ENCODE peak calls at places on chromosomes 11 and 22, in ten cellular contexts. One of them, this sample, is unnamed.

GRCh38 chr11:72624496-72625201 is 49.6 kb downstream of the PDE2A start:
- DNase-seq in left ventricle myocardium inferior: peak
- DNase-seq in fibroblast of pulmonary artery: no peak
- DNase-seq in endodermal cell: no peak
- DNase-seq in heart left ventricle: peak
- DNase-seq in uterus: peak
- DNase-seq in mucosa of descending colon: no peak
- DNase-seq in IMR-90: no peak
- DNase-seq in Caco-2: no peak
- DNase-seq in kidney epithelial cell: no peak
- DNase-seq in this sample: no peak

GRCh38 chr22:48857202-48857805 is 970.4 kb downstream of the BRD1 start:
- DNase-seq in fibroblast of pulmonary artery: no peak
- DNase-seq in uterus: no peak
- DNase-seq in IMR-90: no peak
- DNase-seq in mucosa of descending colon: no peak
- DNase-seq in endodermal cell: no peak
- DNase-seq in heart left ventricle: no peak
- DNase-seq in kidney epithelial cell: no peak
- DNase-seq in left ventricle myocardium inferior: no peak
- DNase-seq in Caco-2: no peak
- DNase-seq in this sample: no peak

GRCh38 chr11:67048515-67048914 is 8.1 kb upstream of the RHOD start:
- DNase-seq in mucosa of descending colon: no peak
- DNase-seq in left ventricle myocardium inferior: no peak
- DNase-seq in kidney epithelial cell: no peak
- DNase-seq in fibroblast of pulmonary artery: no peak
- DNase-seq in endodermal cell: no peak
- DNase-seq in heart left ventricle: no peak
- DNase-seq in uterus: no peak
- DNase-seq in IMR-90: no peak
- DNase-seq in Caco-2: no peak
- DNase-seq in this sample: no peak

GRCh38 chr11:40168461-40168860 is 1291.0 kb downstream of the LRRC4C start:
- DNase-seq in endodermal cell: peak
- DNase-seq in uterus: no peak
- DNase-seq in Caco-2: no peak
- DNase-seq in kidney epithelial cell: no peak
- DNase-seq in IMR-90: no peak
- DNase-seq in left ventricle myocardium inferior: no peak
- DNase-seq in mucosa of descending colon: no peak
- DNase-seq in fibroblast of pulmonary artery: no peak
- DNase-seq in heart left ventricle: no peak
- DNase-seq in this sample: no peak

GRCh38 chr22:46969491-46969890 is 207.0 kb downstream of the TBC1D22A start:
- DNase-seq in heart left ventricle: no peak
- DNase-seq in fibroblast of pulmonary artery: no peak
- DNase-seq in endodermal cell: no peak
- DNase-seq in Caco-2: no peak
- DNase-seq in uterus: no peak
- DNase-seq in IMR-90: no peak
- DNase-seq in left ventricle myocardium inferior: no peak
- DNase-seq in kidney epithelial cell: no peak
- DNase-seq in mucosa of descending colon: no peak
- DNase-seq in this sample: no peak

GRCh38 chr11:23620617-23621016 is 760.3 kb upstream of the CCDC179 start:
- DNase-seq in left ventricle myocardium inferior: no peak
- DNase-seq in fibroblast of pulmonary artery: no peak
- DNase-seq in uterus: no peak
- DNase-seq in IMR-90: peak
- DNase-seq in Caco-2: no peak
- DNase-seq in mucosa of descending colon: no peak
- DNase-seq in heart left ventricle: no peak
- DNase-seq in endodermal cell: no peak
- DNase-seq in kidney epithelial cell: no peak
- DNase-seq in this sample: no peak

GRCh38 chr11:1345752-1346513 is 36.5 kb upstream of the TOLLIP start:
- DNase-seq in fibroblast of pulmonary artery: no peak
- DNase-seq in endodermal cell: no peak
- DNase-seq in kidney epithelial cell: no peak
- DNase-seq in left ventricle myocardium inferior: no peak
- DNase-seq in uterus: no peak
- DNase-seq in Caco-2: no peak
- DNase-seq in IMR-90: no peak
- DNase-seq in mucosa of descending colon: no peak
- DNase-seq in heart left ventricle: no peak
- DNase-seq in this sample: no peak

GRCh38 chr11:93033093-93033492 is 63.6 kb downstream of the MTNR1B start:
- DNase-seq in mucosa of descending colon: no peak
- DNase-seq in kidney epithelial cell: no peak
- DNase-seq in IMR-90: no peak
- DNase-seq in left ventricle myocardium inferior: no peak
- DNase-seq in heart left ventricle: no peak
- DNase-seq in Caco-2: no peak
- DNase-seq in endodermal cell: no peak
- DNase-seq in uterus: no peak
- DNase-seq in fibroblast of pulmonary artery: no peak
- DNase-seq in this sample: no peak

GRCh38 chr22:37630839-37631435 is 8.5 kb upstream of the SH3BP1 start:
- DNase-seq in mucosa of descending colon: no peak
- DNase-seq in Caco-2: peak
- DNase-seq in fibroblast of pulmonary artery: no peak
- DNase-seq in left ventricle myocardium inferior: no peak
- DNase-seq in kidney epithelial cell: no peak
- DNase-seq in IMR-90: no peak
- DNase-seq in heart left ventricle: no peak
- DNase-seq in endodermal cell: no peak
- DNase-seq in uterus: no peak
- DNase-seq in this sample: no peak

GRCh38 chr11:2847511-2847910 is 38.1 kb downstream of the CDKN1C start:
- DNase-seq in endodermal cell: no peak
- DNase-seq in fibroblast of pulmonary artery: no peak
- DNase-seq in left ventricle myocardium inferior: no peak
- DNase-seq in kidney epithelial cell: no peak
- DNase-seq in IMR-90: no peak
- DNase-seq in uterus: no peak
- DNase-seq in heart left ventricle: no peak
- DNase-seq in Caco-2: no peak
- DNase-seq in mucosa of descending colon: no peak
- DNase-seq in this sample: no peak

DNA sequence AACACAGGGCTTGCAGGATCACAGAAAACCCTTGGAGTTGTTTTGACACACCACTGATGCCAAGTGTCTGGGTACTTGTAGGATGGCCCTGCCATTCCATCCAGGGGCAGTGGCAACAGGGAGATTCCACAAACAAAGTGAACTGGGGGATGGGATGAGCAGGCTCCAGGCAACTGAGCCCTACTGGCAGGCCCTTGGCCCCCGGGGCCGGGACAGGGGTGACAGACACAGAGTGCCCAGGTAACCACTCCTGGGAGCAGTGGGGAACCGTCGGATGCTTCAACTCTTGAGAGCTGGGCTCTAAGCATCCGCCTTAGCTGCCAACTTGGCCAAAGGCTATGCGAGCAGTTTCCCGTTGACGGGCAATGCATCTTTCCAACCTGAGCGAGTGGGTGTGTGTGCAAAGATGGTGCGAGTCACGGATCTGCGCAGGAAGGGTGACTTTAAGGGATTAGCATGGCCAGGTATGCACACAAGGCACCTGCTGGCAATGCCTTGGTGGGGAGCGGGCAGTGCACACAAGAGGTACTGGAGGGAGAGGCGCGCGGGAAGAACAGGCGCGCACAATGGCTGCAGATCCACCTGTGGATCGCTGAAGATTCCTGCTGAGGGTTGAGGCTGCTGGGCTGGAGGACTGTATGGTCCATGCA is 83.1 kb upstream of the PRODH start:
- DNase-seq in kidney epithelial cell: no peak
- DNase-seq in Caco-2: no peak
- DNase-seq in fibroblast of pulmonary artery: no peak
- DNase-seq in heart left ventricle: no peak
- DNase-seq in left ventricle myocardium inferior: no peak
- DNase-seq in endodermal cell: no peak
- DNase-seq in mucosa of descending colon: no peak
- DNase-seq in uterus: no peak
- DNase-seq in IMR-90: no peak
- DNase-seq in this sample: no peak
- H3K4me3 ChIP-seq in kidney epithelial cell: no peak
- H3K4me3 ChIP-seq in Caco-2: no peak
- H3K4me3 ChIP-seq in fibroblast of pulmonary artery: no peak
- H3K4me3 ChIP-seq in heart left ventricle: no peak
- H3K4me3 ChIP-seq in left ventricle myocardium inferior: no peak
- H3K4me3 ChIP-seq in endodermal cell: no peak
- H3K4me3 ChIP-seq in mucosa of descending colon: no peak
- H3K4me3 ChIP-seq in uterus: no peak
- H3K4me3 ChIP-seq in IMR-90: no peak
- H3K4me3 ChIP-seq in this sample: no peak

GRCh38 chr11:128179049-128179448 is 408.3 kb downstream of the ETS1 start:
- DNase-seq in mucosa of descending colon: no peak
- DNase-seq in fibroblast of pulmonary artery: no peak
- DNase-seq in IMR-90: no peak
- DNase-seq in kidney epithelial cell: no peak
- DNase-seq in heart left ventricle: no peak
- DNase-seq in left ventricle myocardium inferior: no peak
- DNase-seq in uterus: no peak
- DNase-seq in endodermal cell: no peak
- DNase-seq in Caco-2: no peak
- DNase-seq in this sample: no peak

GRCh38 chr11:128181090-128181485 is 406.3 kb downstream of the ETS1 start:
- DNase-seq in Caco-2: no peak
- DNase-seq in mucosa of descending colon: no peak
- DNase-seq in left ventricle myocardium inferior: no peak
- DNase-seq in fibroblast of pulmonary artery: peak
- DNase-seq in uterus: no peak
- DNase-seq in kidney epithelial cell: no peak
- DNase-seq in endodermal cell: no peak
- DNase-seq in IMR-90: peak
- DNase-seq in heart left ventricle: no peak
- DNase-seq in this sample: no peak

GRCh38 chr11:128181984-128182383 is 405.4 kb downstream of the ETS1 start:
- DNase-seq in endodermal cell: no peak
- DNase-seq in kidney epithelial cell: no peak
- DNase-seq in uterus: no peak
- DNase-seq in left ventricle myocardium inferior: no peak
- DNase-seq in IMR-90: no peak
- DNase-seq in fibroblast of pulmonary artery: no peak
- DNase-seq in heart left ventricle: no peak
- DNase-seq in mucosa of descending colon: no peak
- DNase-seq in Caco-2: no peak
- DNase-seq in this sample: no peak

GRCh38 chr11:128179512-128179911 is 407.8 kb downstream of the ETS1 start:
- DNase-seq in left ventricle myocardium inferior: no peak
- DNase-seq in heart left ventricle: no peak
- DNase-seq in Caco-2: no peak
- DNase-seq in kidney epithelial cell: no peak
- DNase-seq in fibroblast of pulmonary artery: no peak
- DNase-seq in mucosa of descending colon: no peak
- DNase-seq in endodermal cell: no peak
- DNase-seq in uterus: no peak
- DNase-seq in IMR-90: no peak
- DNase-seq in this sample: no peak

GRCh38 chr11:128180446-128181089 is 406.8 kb downstream of the ETS1 start:
- DNase-seq in fibroblast of pulmonary artery: peak
- DNase-seq in heart left ventricle: no peak
- DNase-seq in IMR-90: peak
- DNase-seq in uterus: no peak
- DNase-seq in Caco-2: no peak
- DNase-seq in mucosa of descending colon: no peak
- DNase-seq in left ventricle myocardium inferior: no peak
- DNase-seq in kidney epithelial cell: peak
- DNase-seq in endodermal cell: no peak
- DNase-seq in this sample: no peak
- H3K4me3 ChIP-seq in fibroblast of pulmonary artery: no peak
- H3K4me3 ChIP-seq in heart left ventricle: no peak
- H3K4me3 ChIP-seq in IMR-90: no peak
- H3K4me3 ChIP-seq in uterus: no peak
- H3K4me3 ChIP-seq in Caco-2: no peak
- H3K4me3 ChIP-seq in mucosa of descending colon: no peak
- H3K4me3 ChIP-seq in left ventricle myocardium inferior: no peak
- H3K4me3 ChIP-seq in kidney epithelial cell: no peak
- H3K4me3 ChIP-seq in endodermal cell: no peak
- H3K4me3 ChIP-seq in this sample: no peak

DNA sequence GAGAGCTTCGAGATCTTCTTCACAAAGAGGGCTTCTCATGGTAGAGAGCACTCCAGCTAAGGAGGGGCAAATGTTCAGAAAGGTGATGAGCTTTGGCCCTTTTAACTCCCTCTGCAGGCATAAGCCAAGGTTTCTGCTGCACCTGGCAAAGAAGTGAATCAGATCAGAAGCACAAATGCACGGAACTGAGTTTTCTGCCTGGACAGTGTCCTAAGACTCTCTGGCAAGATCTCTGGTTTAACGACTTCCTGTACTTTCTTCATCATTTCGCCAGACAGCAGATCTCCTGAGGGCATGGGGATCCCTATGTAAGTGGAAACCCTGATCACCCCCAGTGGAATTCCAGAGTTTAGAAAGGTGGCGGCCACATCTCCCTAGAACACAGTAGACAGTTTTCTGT is 37.2 kb downstream of the POU2AF3 start:
- DNase-seq in heart left ventricle: no peak
- DNase-seq in left ventricle myocardium inferior: no peak
- DNase-seq in fibroblast of pulmonary artery: no peak
- DNase-seq in IMR-90: no peak
- DNase-seq in kidney epithelial cell: no peak
- DNase-seq in Caco-2: peak
- DNase-seq in mucosa of descending colon: no peak
- DNase-seq in endodermal cell: no peak
- DNase-seq in uterus: no peak
- DNase-seq in this sample: no peak
- H3K4me3 ChIP-seq in heart left ventricle: no peak
- H3K4me3 ChIP-seq in left ventricle myocardium inferior: no peak
- H3K4me3 ChIP-seq in fibroblast of pulmonary artery: no peak
- H3K4me3 ChIP-seq in IMR-90: no peak
- H3K4me3 ChIP-seq in kidney epithelial cell: no peak
- H3K4me3 ChIP-seq in Caco-2: no peak
- H3K4me3 ChIP-seq in mucosa of descending colon: no peak
- H3K4me3 ChIP-seq in endodermal cell: no peak
- H3K4me3 ChIP-seq in uterus: no peak
- H3K4me3 ChIP-seq in this sample: no peak

DNA sequence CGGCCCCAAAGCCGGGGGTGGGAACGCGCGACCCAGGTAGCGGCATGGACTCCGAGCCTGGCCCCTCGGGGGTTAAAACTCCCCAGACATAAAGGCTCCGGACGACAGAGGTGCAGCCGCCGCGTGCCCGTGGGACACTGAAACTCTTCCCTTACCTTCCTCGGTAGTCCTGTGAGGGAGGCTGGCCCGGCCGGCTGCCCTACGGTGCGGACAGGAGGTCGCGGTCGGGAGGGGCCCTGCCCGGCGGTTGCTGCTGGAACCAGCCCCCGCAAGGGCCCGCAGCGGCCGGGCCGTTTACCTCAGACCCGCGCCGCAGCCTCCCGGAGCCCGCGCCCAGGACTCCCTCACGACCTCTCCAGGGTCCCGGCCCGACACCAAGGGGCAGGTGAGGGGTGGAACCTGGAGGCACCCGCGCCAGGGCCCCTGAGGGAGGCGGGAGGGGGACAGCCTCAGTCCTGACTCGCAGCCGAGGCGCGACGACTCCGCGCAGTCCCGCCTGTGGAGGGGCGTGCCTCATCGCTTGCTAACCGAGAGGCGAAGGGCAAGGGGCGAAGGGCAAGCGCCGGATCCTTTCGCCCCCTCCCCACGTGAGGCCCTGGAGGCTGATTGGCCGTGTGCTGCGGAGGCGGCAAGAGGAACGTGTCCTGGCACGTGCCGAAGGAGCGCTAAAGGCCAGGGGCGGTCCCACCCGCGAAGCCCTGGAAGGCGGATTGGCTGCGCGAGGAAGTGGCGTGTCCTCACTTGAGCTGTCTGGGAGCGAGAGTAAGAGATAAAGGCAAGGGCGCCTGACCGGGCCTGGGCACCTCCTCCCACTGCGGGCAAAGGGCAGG is at the start of gene UPB1:
- DNase-seq in uterus: no peak
- DNase-seq in heart left ventricle: no peak
- DNase-seq in IMR-90: no peak
- DNase-seq in kidney epithelial cell: no peak
- DNase-seq in endodermal cell: peak
- DNase-seq in mucosa of descending colon: no peak
- DNase-seq in fibroblast of pulmonary artery: no peak
- DNase-seq in left ventricle myocardium inferior: no peak
- DNase-seq in Caco-2: peak
- DNase-seq in this sample: no peak
- H3K4me3 ChIP-seq in uterus: no peak
- H3K4me3 ChIP-seq in heart left ventricle: peak
- H3K4me3 ChIP-seq in IMR-90: no peak
- H3K4me3 ChIP-seq in kidney epithelial cell: peak
- H3K4me3 ChIP-seq in endodermal cell: no peak
- H3K4me3 ChIP-seq in mucosa of descending colon: no peak
- H3K4me3 ChIP-seq in fibroblast of pulmonary artery: no peak
- H3K4me3 ChIP-seq in left ventricle myocardium inferior: peak
- H3K4me3 ChIP-seq in Caco-2: peak
- H3K4me3 ChIP-seq in this sample: peak